ENCODE peak calls at places on chromosomes 7 and 10, in six cellular contexts. L, W, Z, F, D and J are unnamed samples.

GRCh38 chr10:96967847-96968246 is 135.7 kb downstream of the LCOR start:
- DNase-seq in Z (no peak), L (no peak), D (no peak), W (no peak), F (no peak), J (no peak)

GRCh38 chr10:10726101-10726500 is 291.6 kb upstream of the CELF2 start:
- DNase-seq in W (no peak), D (no peak), Z (no peak), F (no peak), L (no peak), J (no peak)

GRCh38 chr7:73718905-73719805 is at the start of gene STX1A:
- DNase-seq in D (peak; percentile 86), F (peak; percentile 85), L (peak; percentile 75), Z (peak; percentile 63), W (no peak), J (peak; percentile 83)

GRCh38 chr7:28301148-28301641 is 111.1 kb upstream of the CREB5 start:
- DNase-seq in L (no peak), Z (no peak), W (no peak), D (no peak), F (no peak), J (no peak)

GRCh38 chr10:5305374-5305773 is 59.4 kb upstream of the UCN3 start:
- DNase-seq in Z (no peak), D (no peak), L (no peak), F (no peak), W (no peak), J (no peak)

GRCh38 chr7:155850730-155851678 is 38.7 kb upstream of the SHH start:
- DNase-seq in W (no peak), D (peak; percentile 30), L (no peak), F (no peak), Z (no peak), J (no peak)

GRCh38 chr7:139738101-139738489 is 39.7 kb downstream of the HIPK2 start:
- DNase-seq in F (no peak), W (no peak), D (no peak), L (no peak), Z (no peak), J (no peak)

GRCh38 chr7:135210818-135211178 is 528 bp downstream of the WDR91 start:
- DNase-seq in Z (no peak), L (no peak), W (peak; percentile 11), F (peak; percentile 24), D (no peak), J (no peak)

GRCh38 chr10:123746016-123746415 is 79.9 kb downstream of the GPR26 start:
- DNase-seq in L (no peak), F (no peak), Z (no peak), D (no peak), W (no peak), J (no peak)

GRCh38 chr10:18240185-18240882 is 100.1 kb downstream of the CACNB2 start:
- DNase-seq in Z (no peak), D (no peak), L (no peak), F (no peak), W (no peak), J (no peak)

GRCh38 chr10:117168135-117168674 is 29.1 kb upstream of the KCNK18 start:
- DNase-seq in F (peak; percentile 70), D (peak; percentile 93), W (peak; percentile 37), L (peak; percentile 89), Z (no peak), J (peak; percentile 76)

GRCh38 chr10:35711615-35712411 is 69.7 kb upstream of the FZD8 start:
- DNase-seq in Z (no peak), L (no peak), W (no peak), D (no peak), F (no peak), J (no peak)

GRCh38 chr10:100403734-100404133 is 56.7 kb downstream of the SCD start:
- DNase-seq in F (no peak), W (no peak), D (no peak), Z (no peak), L (no peak), J (no peak)

GRCh38 chr10:4131407-4132215 is 346.6 kb upstream of the KLF6 start:
- DNase-seq in F (peak; percentile 31), L (no peak), Z (peak; percentile 62), D (no peak), W (no peak), J (no peak)

GRCh38 chr7:41148521-41148951 is 554.4 kb downstream of the INHBA start:
- DNase-seq in L (no peak), Z (peak; percentile 18), W (no peak), D (no peak), F (no peak), J (no peak)

GRCh38 chr7:126339813-126340212 is 912.9 kb downstream of the GRM8 start:
- DNase-seq in W (no peak), Z (no peak), D (no peak), F (no peak), L (no peak), J (no peak)

GRCh38 chr10:101609481-101609880 is 21.4 kb downstream of the DPCD start:
- DNase-seq in D (no peak), W (no peak), L (no peak), F (no peak), Z (no peak), J (no peak)

GRCh38 chr7:155182406-155182970 is 112.4 kb downstream of the HTR5A start:
- DNase-seq in D (no peak), W (no peak), Z (no peak), L (no peak), F (no peak), J (no peak)

GRCh38 chr7:91784469-91784868 is 96.0 kb downstream of the MTERF1 start:
- DNase-seq in Z (peak; percentile 38), L (no peak), D (no peak), W (peak; percentile 6), F (peak; percentile 61), J (no peak)

GRCh38 chr7:133275008-133275407 is 22.1 kb downstream of the EXOC4 start:
- DNase-seq in L (no peak), W (no peak), Z (no peak), F (peak; percentile 41), D (no peak), J (no peak)

GRCh38 chr7:139424004-139424403 is 59.5 kb downstream of the KLRG2 start:
- DNase-seq in Z (no peak), F (no peak), L (no peak), W (no peak), D (peak; percentile 15), J (no peak)

GRCh38 chr10:103506061-103506460 is 12.6 kb downstream of the NEURL1 start:
- DNase-seq in D (peak; percentile 36), Z (no peak), W (no peak), L (no peak), F (no peak), J (no peak)

GRCh38 chr7:115357213-115357999 is 435.5 kb downstream of the MDFIC start:
- DNase-seq in F (no peak), D (no peak), Z (no peak), W (peak; percentile 98), L (no peak), J (no peak)

GRCh38 chr10:29858352-29859267 is 200.8 kb downstream of the JCAD start:
- DNase-seq in D (no peak), L (peak; percentile 76), W (no peak), Z (peak; percentile 42), F (peak; percentile 72), J (no peak)

GRCh38 chr7:121084256-121084655 is 95.7 kb downstream of the CPED1 start:
- DNase-seq in F (no peak), Z (no peak), D (no peak), L (no peak), W (no peak), J (no peak)

GRCh38 chr7:130095812-130096211 is 25.5 kb downstream of the KLHDC10 start:
- DNase-seq in L (no peak), W (no peak), Z (no peak), D (no peak), F (no peak), J (no peak)